ENCODE peak calls at places on chromosomes 11 and 22, in eight cellular contexts. I, J, D, H, W, F, A and Q are unnamed samples. For H3K4me1, the result is how much of the 10 kb centered on the place peaks cover.

GRCh38 chr22:38761202-38762162 is 5.7 kb upstream of the SUN2 start:
- DNase-seq in I (no peak), J (no peak), D (no peak), H (peak), W (peak), F (no peak), A (no peak), Q (no peak)

GRCh38 chr11:123450593-123450992 is 20.5 kb downstream of the GRAMD1B start:
- DNase-seq in I (no peak), J (no peak), D (no peak), H (no peak), W (no peak), F (no peak), A (no peak), Q (no peak)

GRCh38 chr11:12606597-12606996 is 67.6 kb upstream of the TEAD1 start:
- DNase-seq in I (no peak), J (no peak), D (no peak), H (no peak), W (no peak), F (no peak), A (no peak), Q (no peak)

GRCh38 chr11:826836-827145 is 928 bp upstream of the CRACR2B start:
- DNase-seq in I (no peak), J (no peak), D (no peak), H (no peak), W (no peak), F (no peak), A (no peak), Q (no peak)

GRCh38 chr11:117750357-117750756 is 46.7 kb downstream of the DSCAML1 start:
- DNase-seq in I (no peak), J (no peak), D (no peak), H (peak), W (no peak), F (no peak), A (no peak), Q (peak)

GRCh38 chr11:80595011-80595410 is 1154.2 kb upstream of the TENM4 start:
- DNase-seq in I (no peak), J (no peak), D (no peak), H (no peak), W (no peak), F (no peak), A (no peak), Q (no peak)

GRCh38 chr11:76237914-76238313 is 31.6 kb upstream of the WNT11 start:
- DNase-seq in I (no peak), J (no peak), D (no peak), H (no peak), W (no peak), F (no peak), A (no peak), Q (no peak)

GRCh38 chr11:3810951-3811350 is 2.6 kb downstream of the PGAP2 start:
- DNase-seq in I (no peak), J (no peak), D (no peak), H (peak), W (no peak), F (no peak), A (no peak), Q (no peak)

GRCh38 chr11:69284081-69284511 is 9.9 kb upstream of the MYEOV start:
- DNase-seq in I (no peak), J (no peak), D (no peak), H (no peak), W (no peak), F (no peak), A (no peak), Q (no peak)

GRCh38 chr22:36757608-36758220 is 18.2 kb downstream of the IFT27 start:
- DNase-seq in I (peak), J (peak), D (peak), H (peak), W (peak), F (peak), A (peak), Q (peak)

DNA sequence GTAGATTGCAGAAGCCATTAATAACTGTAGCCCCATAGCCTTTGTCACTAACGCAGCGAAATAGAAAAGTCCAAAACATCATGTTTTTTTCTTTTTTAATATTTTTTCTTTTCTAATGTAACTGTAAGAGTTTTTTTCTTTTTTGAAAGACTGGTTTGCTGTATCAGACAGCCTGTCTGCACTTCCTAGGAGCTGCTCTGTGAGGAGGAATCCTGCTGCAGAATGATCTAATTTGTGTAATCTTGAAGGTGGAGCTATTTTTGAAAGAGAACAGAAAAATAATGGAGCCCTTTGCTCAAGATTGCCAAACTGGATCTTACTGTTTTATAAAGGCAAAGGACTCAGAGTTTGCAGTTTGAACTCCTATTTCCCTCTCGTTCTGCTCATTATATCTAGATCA is 15.0 kb downstream of the PACS1 start:
- DNase-seq in I (no peak), J (no peak), D (no peak), H (no peak), W (no peak), F (no peak), A (no peak), Q (no peak)
- H3K4me1 ChIP-seq in I (under half), J (under half), D (under half), H (under half), W (under half), F (half or more), A (under half), Q (under half)

DNA sequence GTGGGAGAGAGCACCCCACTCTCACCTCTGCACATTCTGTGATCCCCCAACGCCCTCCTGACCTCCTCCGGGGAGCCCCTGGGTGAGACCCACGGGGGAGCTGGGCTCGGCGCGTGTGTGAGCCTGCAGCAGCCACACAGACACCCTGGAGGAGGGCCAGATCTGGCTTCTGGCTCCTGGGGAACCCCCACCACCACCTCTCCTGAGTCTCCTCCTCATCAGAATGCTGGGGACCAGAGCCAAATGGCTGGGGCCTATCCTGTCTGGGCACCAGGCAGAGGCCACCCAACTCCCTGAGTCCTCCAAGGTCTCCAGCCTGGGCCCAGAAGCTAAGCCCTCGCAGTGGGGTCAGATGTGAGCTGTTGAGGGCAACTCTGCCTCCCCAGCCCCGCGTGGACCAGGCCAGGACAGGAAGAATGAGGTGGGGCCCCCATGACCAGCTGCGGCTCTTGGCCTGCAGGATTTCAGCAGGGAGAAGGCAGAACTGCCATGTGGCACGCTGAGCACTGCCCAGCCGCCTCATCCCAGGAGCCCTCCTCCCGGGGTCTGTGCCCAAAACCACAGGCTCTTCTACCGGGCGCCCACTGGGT is 5.5 kb upstream of the PIM3 start:
- DNase-seq in I (peak), J (no peak), D (no peak), H (peak), W (no peak), F (no peak), A (peak), Q (peak)
- H3K27ac ChIP-seq in I (peak), J (peak), D (peak), H (peak), W (no peak), F (peak), A (peak), Q (no peak)

GRCh38 chr11:119807402-119807801 is 78.4 kb upstream of the NECTIN1 start:
- DNase-seq in I (no peak), J (no peak), D (no peak), H (no peak), W (no peak), F (no peak), A (no peak), Q (no peak)

GRCh38 chr11:119806064-119806915 is 77.3 kb upstream of the NECTIN1 start:
- DNase-seq in I (no peak), J (no peak), D (no peak), H (peak), W (no peak), F (no peak), A (peak), Q (no peak)

GRCh38 chr11:119804698-119805097 is 75.7 kb upstream of the NECTIN1 start:
- DNase-seq in I (no peak), J (no peak), D (no peak), H (no peak), W (no peak), F (no peak), A (no peak), Q (no peak)

GRCh38 chr11:119803726-119804294 is 74.8 kb upstream of the NECTIN1 start:
- DNase-seq in I (peak), J (no peak), D (no peak), H (peak), W (no peak), F (no peak), A (no peak), Q (peak)

DNA sequence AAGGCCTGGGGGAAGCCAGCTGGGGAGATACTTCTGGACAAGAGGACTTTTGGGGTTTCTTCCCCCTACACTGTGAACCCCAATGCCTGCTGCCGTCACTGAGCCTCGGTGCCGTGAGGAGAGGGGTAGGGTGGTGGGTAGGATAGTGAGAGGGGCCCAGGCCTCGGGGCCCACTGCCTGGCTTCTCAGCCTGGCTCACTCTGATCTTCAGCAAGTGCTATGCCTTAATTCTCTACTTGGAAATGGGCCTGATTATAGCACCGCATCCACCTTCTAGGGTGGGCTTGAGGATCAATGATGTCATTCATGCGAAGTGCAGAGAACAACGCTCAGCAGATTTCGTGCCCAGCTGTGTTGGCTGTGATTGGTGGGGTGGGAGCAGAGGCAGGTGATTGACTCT is 76.7 kb upstream of the NECTIN1 start:
- DNase-seq in I (no peak), J (no peak), D (no peak), H (peak), W (no peak), F (no peak), A (no peak), Q (no peak)
- TF ChIP-seq POLR2A in I (no peak), J (no peak), D (no peak), H (no peak), W (no peak), F (no peak), A (no peak), Q (no peak)

GRCh38 chr22:44739024-44739423 is 13.4 kb upstream of the ARHGAP8 start:
- DNase-seq in I (no peak), J (no peak), D (no peak), H (no peak), W (no peak), F (no peak), A (no peak), Q (no peak)

GRCh38 chr22:44741929-44742328 is 10.4 kb upstream of the ARHGAP8 start:
- DNase-seq in I (no peak), J (peak), D (no peak), H (no peak), W (no peak), F (no peak), A (no peak), Q (no peak)

GRCh38 chr22:44738347-44738715 is 14.0 kb upstream of the ARHGAP8 start:
- DNase-seq in I (peak), J (peak), D (no peak), H (no peak), W (no peak), F (peak), A (no peak), Q (no peak)

GRCh38 chr22:44737414-44738346 is 14.7 kb upstream of the ARHGAP8 start:
- DNase-seq in I (no peak), J (no peak), D (no peak), H (no peak), W (no peak), F (no peak), A (no peak), Q (no peak)

GRCh38 chr22:44740307-44740706 is 12.1 kb upstream of the ARHGAP8 start:
- DNase-seq in I (no peak), J (no peak), D (no peak), H (no peak), W (no peak), F (no peak), A (no peak), Q (no peak)
- H3K4me1 ChIP-seq in I (under half), J (under half), D (under half), H (under half), W (under half), F (under half), A (under half), Q (under half)

DNA sequence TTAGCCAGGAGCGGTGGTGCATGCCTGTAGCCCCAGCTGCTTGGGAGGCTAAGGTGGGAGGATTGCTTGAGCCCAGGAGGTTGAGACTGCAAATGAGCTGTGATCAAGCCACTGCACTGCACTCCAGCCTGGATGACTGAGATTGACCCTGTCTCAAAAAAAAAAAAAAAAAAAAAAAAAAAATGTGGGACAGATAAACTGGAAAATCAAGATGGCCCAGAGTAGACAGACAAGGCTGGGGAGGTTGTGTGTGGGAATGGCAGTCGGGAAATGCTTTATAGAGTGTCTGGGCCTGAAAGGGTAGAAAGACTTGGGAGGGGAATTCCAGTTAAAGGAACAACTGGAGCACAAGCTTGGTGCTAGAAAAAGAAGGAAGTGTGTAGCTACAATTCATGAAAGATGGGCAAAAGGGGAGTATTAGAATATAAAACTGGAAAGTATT is 18.2 kb upstream of the WDR74 start:
- DNase-seq in I (no peak), J (no peak), D (no peak), H (no peak), W (no peak), F (no peak), A (no peak), Q (no peak)
- H3K27ac ChIP-seq in I (peak), J (no peak), D (peak), H (no peak), W (no peak), F (peak), A (no peak), Q (no peak)

GRCh38 chr11:67504023-67504949 is 877 bp downstream of the PITPNM1 start:
- DNase-seq in I (peak), J (no peak), D (no peak), H (peak), W (no peak), F (no peak), A (peak), Q (no peak)

GRCh38 chr11:67504950-67505561 is at the start of gene PITPNM1:
- DNase-seq in I (peak), J (peak), D (no peak), H (peak), W (peak), F (peak), A (peak), Q (peak)

GRCh38 chr11:67506426-67507032 is 1.4 kb upstream of the PITPNM1 start:
- DNase-seq in I (peak), J (no peak), D (no peak), H (no peak), W (no peak), F (peak), A (peak), Q (peak)

GRCh38 chr11:67507242-67507890 is 596 bp downstream of the CDK2AP2 start:
- DNase-seq in I (peak), J (peak), D (no peak), H (no peak), W (peak), F (peak), A (no peak), Q (peak)

GRCh38 chr11:67505605-67506396 is 638 bp upstream of the PITPNM1 start:
- DNase-seq in I (peak), J (peak), D (peak), H (peak), W (peak), F (peak), A (peak), Q (peak)
- TF ChIP-seq POLR2A in I (peak), J (peak), D (no peak), H (no peak), W (peak), F (no peak), A (no peak), Q (peak)

DNA sequence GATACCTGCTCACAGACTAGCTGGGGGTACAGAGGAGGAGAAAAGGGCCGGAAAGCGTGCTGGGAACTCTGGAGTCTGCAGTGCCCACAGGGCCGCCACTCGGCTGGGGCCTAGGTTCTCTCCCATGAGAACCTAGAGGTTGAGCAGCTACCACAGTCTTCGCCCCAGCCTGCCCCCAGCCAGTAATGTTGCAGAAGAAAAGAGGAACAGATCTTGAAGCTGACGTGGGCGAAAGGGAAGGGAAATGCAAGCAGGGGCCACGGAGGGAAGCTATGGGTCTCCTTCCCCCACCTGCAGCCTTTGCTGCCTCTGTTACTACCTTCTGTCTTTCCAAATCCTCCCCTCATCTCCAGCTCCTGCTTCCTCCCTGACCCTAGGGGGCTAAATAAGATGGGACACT is 28.8 kb upstream of the P2RY2 start:
- DNase-seq in I (no peak), J (peak), D (peak), H (peak), W (peak), F (peak), A (no peak), Q (peak)
- H3K4me1 ChIP-seq in I (under half), J (under half), D (half or more), H (under half), W (under half), F (under half), A (under half), Q (under half)

GRCh38 chr11:72724851-72725730 is 27.1 kb downstream of the ARAP1 start:
- DNase-seq in I (peak), J (peak), D (no peak), H (peak), W (peak), F (peak), A (peak), Q (peak)
- H3K27ac ChIP-seq in I (peak), J (peak), D (peak), H (peak), W (peak), F (peak), A (no peak), Q (no peak)

GRCh38 chr11:6616596-6617250 is 2.5 kb downstream of the TPP1 start:
- DNase-seq in I (no peak), J (no peak), D (no peak), H (peak), W (no peak), F (no peak), A (no peak), Q (peak)

GRCh38 chr11:6615046-6615445 is 3.0 kb upstream of the TAF10 start:
- DNase-seq in I (no peak), J (no peak), D (no peak), H (no peak), W (no peak), F (no peak), A (no peak), Q (peak)

GRCh38 chr11:6614446-6614845 is 2.4 kb upstream of the TAF10 start:
- DNase-seq in I (no peak), J (no peak), D (no peak), H (no peak), W (no peak), F (no peak), A (no peak), Q (peak)

GRCh38 chr11:6617315-6617781 is 1.9 kb downstream of the TPP1 start:
- DNase-seq in I (no peak), J (no peak), D (no peak), H (peak), W (no peak), F (no peak), A (no peak), Q (peak)

GRCh38 chr11:6615882-6616585 is 3.2 kb downstream of the TPP1 start:
- DNase-seq in I (no peak), J (no peak), D (no peak), H (peak), W (no peak), F (no peak), A (no peak), Q (peak)
- TF ChIP-seq POLR2A in I (no peak), J (no peak), D (no peak), H (no peak), W (no peak), F (no peak), A (no peak), Q (no peak)

DNA sequence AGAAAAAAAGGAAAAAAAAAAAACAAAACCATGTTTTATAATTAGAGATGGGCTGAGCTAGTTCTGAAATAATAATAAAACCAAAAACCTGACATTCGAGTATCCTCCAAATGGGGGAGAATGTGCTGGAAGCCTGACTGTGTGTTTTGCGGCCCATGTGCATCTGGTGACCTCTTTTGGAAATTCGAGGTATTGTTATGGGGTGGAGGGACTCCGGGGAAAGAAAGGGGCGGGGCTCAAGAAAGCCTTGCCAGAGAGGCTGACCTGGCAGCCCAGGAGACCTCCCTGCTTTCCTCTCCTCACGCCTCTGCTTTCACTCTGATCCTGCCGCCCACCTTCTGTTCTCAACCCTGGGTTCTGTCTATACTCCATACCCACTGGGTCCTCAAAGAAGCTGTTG is 72.9 kb downstream of the CTTN start:
- DNase-seq in I (no peak), J (no peak), D (no peak), H (peak), W (no peak), F (no peak), A (no peak), Q (peak)
- H3K4me1 ChIP-seq in I (under half), J (under half), D (under half), H (under half), W (under half), F (under half), A (under half), Q (under half)